ENCODE peak calls at places on chromosomes 4 and X, in four cellular contexts. Z is NCI-H187 treated with DMSO at 0.1 percent for 48 hours; K is activated CD4-positive, alpha-beta T cell treated with anti-CD3 and anti-CD28 coated beads, Interleukin-2, amount 50 U/mL, for 48 hours; S is tibial artery. O is an unnamed sample.

GRCh38 chr4:108107729-108108382 is 60.9 kb downstream of the LEF1 start:
- DNase-seq in Z (no peak), K (peak; percentile 29), S (no peak), O (no peak)

GRCh38 chrX:123215397-123216089 is 31.5 kb downstream of the GRIA3 start:
- DNase-seq in Z (no peak), K (no peak), S (no peak), O (no peak)

GRCh38 chr4:174538123-174538875 is 16.0 kb upstream of the HPGD start:
- DNase-seq in Z (no peak), K (no peak), S (no peak), O (peak; percentile 4)

GRCh38 chr4:20832821-20833220 is 132.6 kb downstream of the PACRGL start:
- DNase-seq in Z (no peak), K (no peak), S (no peak), O (no peak)

GRCh38 chr4:2930821-2931764 is 32.1 kb downstream of the NOP14 start:
- DNase-seq in Z (no peak), K (no peak), S (peak; percentile 72), O (peak; percentile 16)

GRCh38 chrX:147217334-147217733 is 402.8 kb upstream of the CXorf51A start:
- DNase-seq in Z (no peak), K (no peak), S (no peak), O (no peak)

GRCh38 chr4:14289708-14290107 is 662.2 kb upstream of the BOD1L1 start:
- DNase-seq in Z (no peak), K (no peak), S (no peak), O (no peak)

GRCh38 chr4:8129785-8130184 is 28.8 kb downstream of the ABLIM2 start:
- DNase-seq in Z (no peak), K (no peak), S (no peak), O (no peak)

GRCh38 chr4:128566688-128567087 is 242.8 kb upstream of the JADE1 start:
- DNase-seq in Z (no peak), K (no peak), S (no peak), O (no peak)

GRCh38 chrX:122945328-122945727 is 238.8 kb upstream of the GRIA3 start:
- DNase-seq in Z (no peak), K (no peak), S (no peak), O (no peak)

GRCh38 chrX:70485466-70485865 is 40.8 kb downstream of the DLG3 start:
- DNase-seq in Z (no peak), K (no peak), S (no peak), O (peak; percentile 65)

GRCh38 chrX:106404512-106404911 is 207.3 kb upstream of the RADX start:
- DNase-seq in Z (no peak), K (no peak), S (no peak), O (peak; percentile 54)

GRCh38 chr4:141912831-141913230 is 276.4 kb downstream of the IL15 start:
- DNase-seq in Z (no peak), K (no peak), S (no peak), O (no peak)

GRCh38 chr4:16227462-16227868 is 1.2 kb upstream of the TAPT1 start:
- DNase-seq in Z (no peak), K (peak; percentile 18), S (peak; percentile 79), O (peak; percentile 39)

GRCh38 chr4:122997463-122998101 is 75.2 kb upstream of the NUDT6 start:
- DNase-seq in Z (no peak), K (no peak), S (no peak), O (no peak)

GRCh38 chrX:50054147-50054546 is 131.8 kb downstream of the CLCN5 start:
- DNase-seq in Z (no peak), K (no peak), S (no peak), O (no peak)

GRCh38 chrX:52346462-52347165 is 22.2 kb upstream of the XAGE2 start:
- DNase-seq in Z (no peak), K (peak; percentile 10), S (no peak), O (peak; percentile 5)

GRCh38 chr4:176226736-176227135 is 31.4 kb upstream of the SPATA4 start:
- DNase-seq in Z (no peak), K (no peak), S (no peak), O (no peak)

GRCh38 chr4:156959298-156959702 is 12.3 kb downstream of the PDGFC start:
- DNase-seq in Z (no peak), K (no peak), S (no peak), O (no peak)

GRCh38 chr4:167555338-167556022 is 321.2 kb upstream of the SPOCK3 start:
- DNase-seq in Z (no peak), K (no peak), S (no peak), O (peak; percentile 1)

GRCh38 chr4:80197132-80197573 is at the start of gene PRDM8:
- DNase-seq in Z (no peak), K (peak; percentile 26), S (no peak), O (no peak)

GRCh38 chrX:68880846-68881513 is 52.2 kb downstream of the EFNB1 start:
- DNase-seq in Z (no peak), K (no peak), S (no peak), O (no peak)

GRCh38 chrX:9864011-9864410 is 77.8 kb downstream of the SHROOM2 start:
- DNase-seq in Z (no peak), K (no peak), S (no peak), O (no peak)

GRCh38 chrX:148380614-148381561 is 119.5 kb upstream of the AFF2 start:
- DNase-seq in Z (no peak), K (peak; percentile 23), S (no peak), O (no peak)

GRCh38 chr4:1986578-1987210 is 22.1 kb downstream of the NELFA start:
- DNase-seq in Z (no peak), K (no peak), S (no peak), O (no peak)

GRCh38 chrX:85429066-85429465 is 49.6 kb upstream of the POF1B start:
- DNase-seq in Z (no peak), K (no peak), S (no peak), O (no peak)

GRCh38 chrX:9465380-9466114 is 689 bp downstream of the TBL1X start:
- DNase-seq in Z (no peak), K (peak; percentile 25), S (peak; percentile 66), O (no peak)